ENCODE peak calls at places on chromosomes 16 and 17, in ten cellular contexts. H, T, X, L, Z, B, M, C, F and Y are unnamed samples.

GRCh38 chr16:78882751-78883150 is 717.8 kb downstream of the MAF start:
- DNase-seq in H (no peak), T (no peak), X (no peak), L (no peak), Z (no peak), B (no peak), M (no peak), C (no peak), F (no peak), Y (no peak)

GRCh38 chr16:88672776-88673175 is 9.9 kb upstream of the MVD start:
- DNase-seq in H (no peak), T (no peak), X (no peak), L (no peak), Z (no peak), B (peak; percentile 93), M (no peak), C (no peak), F (no peak), Y (no peak)

GRCh38 chr16:54390095-54390494 is 103.5 kb upstream of the IRX3 start:
- DNase-seq in H (no peak), T (no peak), X (no peak), L (no peak), Z (no peak), B (no peak), M (no peak), C (no peak), F (no peak), Y (no peak)

GRCh38 chr16:22348296-22348695 is 26.1 kb downstream of the CDR2 start:
- DNase-seq in H (no peak), T (no peak), X (no peak), L (no peak), Z (no peak), B (no peak), M (no peak), C (peak; percentile 44), F (no peak), Y (no peak)

GRCh38 chr16:72722552-72722951 is 325.4 kb downstream of the ZFHX3 start:
- DNase-seq in H (no peak), T (no peak), X (no peak), L (no peak), Z (no peak), B (peak; percentile 76), M (no peak), C (no peak), F (no peak), Y (no peak)

GRCh38 chr16:69085032-69085695 is 20.3 kb upstream of the HAS3 start:
- DNase-seq in H (no peak), T (no peak), X (no peak), L (no peak), Z (no peak), B (no peak), M (no peak), C (no peak), F (no peak), Y (no peak)

GRCh38 chr17:13704333-13704732 is 102.6 kb upstream of the HS3ST3A1 start:
- DNase-seq in H (peak; percentile 86), T (no peak), X (no peak), L (no peak), Z (no peak), B (no peak), M (no peak), C (no peak), F (no peak), Y (peak; percentile 26)

GRCh38 chr16:15604460-15605390 is 38.2 kb downstream of the MARF1 start:
- DNase-seq in H (no peak), T (no peak), X (no peak), L (no peak), Z (no peak), B (no peak), M (no peak), C (no peak), F (no peak), Y (no peak)

GRCh38 chr16:67238806-67239470 is 8.3 kb downstream of the FHOD1 start:
- DNase-seq in H (no peak), T (no peak), X (no peak), L (no peak), Z (no peak), B (no peak), M (no peak), C (no peak), F (no peak), Y (no peak)

GRCh38 chr17:7293821-7294613 is 422 bp downstream of the YBX2 start:
- DNase-seq in H (no peak), T (no peak), X (no peak), L (no peak), Z (no peak), B (peak; percentile 91), M (peak; percentile 94), C (no peak), F (no peak), Y (no peak)

GRCh38 chr16:67936124-67936875 is at the start of gene PSMB10:
- DNase-seq in H (peak; percentile 52), T (peak; percentile 34), X (peak; percentile 56), L (peak; percentile 27), Z (peak; percentile 84), B (peak; percentile 63), M (peak; percentile 83), C (no peak), F (peak; percentile 60), Y (no peak)

GRCh38 chr17:71055128-71055527 is 885.8 kb downstream of the KCNJ2 start:
- DNase-seq in H (peak; percentile 92), T (no peak), X (no peak), L (no peak), Z (no peak), B (no peak), M (no peak), C (no peak), F (no peak), Y (no peak)

GRCh38 chr17:4596636-4597380 is 12.5 kb downstream of the SMTNL2 start:
- DNase-seq in H (no peak), T (no peak), X (no peak), L (no peak), Z (no peak), B (no peak), M (no peak), C (no peak), F (no peak), Y (no peak)

GRCh38 chr16:57264950-57265371 is 19.5 kb downstream of the PLLP start:
- DNase-seq in H (no peak), T (peak; percentile 47), X (no peak), L (no peak), Z (no peak), B (no peak), M (peak; percentile 80), C (peak; percentile 54), F (no peak), Y (no peak)

GRCh38 chr17:65039349-65039988 is 17.1 kb downstream of the GNA13 start:
- DNase-seq in H (no peak), T (peak; percentile 75), X (no peak), L (no peak), Z (no peak), B (no peak), M (no peak), C (no peak), F (no peak), Y (no peak)
- H3K4me3 ChIP-seq in H (no peak overlapping the region), T (peak overlapping the region; percentile 10), X (no peak overlapping the region), L (no peak overlapping the region), Z (no peak overlapping the region), B (no peak overlapping the region), M (no peak overlapping the region), C (no peak overlapping the region), F (no peak overlapping the region), Y (no peak overlapping the region)

GRCh38 chr17:63831505-63831904 is 4.0 kb upstream of the FTSJ3 start:
- DNase-seq in H (no peak), T (no peak), X (no peak), L (no peak), Z (no peak), B (no peak), M (no peak), C (no peak), F (no peak), Y (no peak)

GRCh38 chr17:63833026-63833740 is 5.7 kb upstream of the FTSJ3 start:
- DNase-seq in H (no peak), T (no peak), X (no peak), L (no peak), Z (no peak), B (no peak), M (no peak), C (no peak), F (no peak), Y (no peak)

GRCh38 chr17:63832014-63832413 is 4.6 kb upstream of the FTSJ3 start:
- DNase-seq in H (no peak), T (no peak), X (no peak), L (no peak), Z (no peak), B (no peak), M (no peak), C (no peak), F (no peak), Y (no peak)

GRCh38 chr17:63833741-63834373 is 6.4 kb upstream of the FTSJ3 start:
- DNase-seq in H (no peak), T (no peak), X (no peak), L (no peak), Z (no peak), B (no peak), M (no peak), C (no peak), F (no peak), Y (no peak)

GRCh38 chr17:63832455-63832854 is 5.0 kb upstream of the FTSJ3 start:
- DNase-seq in H (no peak), T (no peak), X (no peak), L (no peak), Z (no peak), B (peak; percentile 30), M (no peak), C (no peak), F (no peak), Y (no peak)
- TF ChIP-seq CTCF in H (no peak), T (peak; percentile 15), X (no peak), L (no peak), Z (no peak), B (no peak), M (no peak), C (no peak), F (no peak), Y (no peak)

GRCh38 chr17:82464567-82464929 is 6.0 kb downstream of the NARF start:
- DNase-seq in H (no peak), T (no peak), X (no peak), L (no peak), Z (no peak), B (no peak), M (no peak), C (no peak), F (no peak), Y (no peak)
- H3K36me3 ChIP-seq in H (peaks cover 29% of the 10 kb centered on the region), T (peaks cover 39% of the 10 kb centered on the region), X (no peaks in the 10 kb centered on the region), L (peaks cover 94% of the 10 kb centered on the region), Z (peaks cover 76% of the 10 kb centered on the region), B (peaks cover 12% of the 10 kb centered on the region), M (peaks cover 8% of the 10 kb centered on the region), C (peaks cover 11% of the 10 kb centered on the region), F (no peaks in the 10 kb centered on the region), Y (peaks cover 43% of the 10 kb centered on the region)

DNA sequence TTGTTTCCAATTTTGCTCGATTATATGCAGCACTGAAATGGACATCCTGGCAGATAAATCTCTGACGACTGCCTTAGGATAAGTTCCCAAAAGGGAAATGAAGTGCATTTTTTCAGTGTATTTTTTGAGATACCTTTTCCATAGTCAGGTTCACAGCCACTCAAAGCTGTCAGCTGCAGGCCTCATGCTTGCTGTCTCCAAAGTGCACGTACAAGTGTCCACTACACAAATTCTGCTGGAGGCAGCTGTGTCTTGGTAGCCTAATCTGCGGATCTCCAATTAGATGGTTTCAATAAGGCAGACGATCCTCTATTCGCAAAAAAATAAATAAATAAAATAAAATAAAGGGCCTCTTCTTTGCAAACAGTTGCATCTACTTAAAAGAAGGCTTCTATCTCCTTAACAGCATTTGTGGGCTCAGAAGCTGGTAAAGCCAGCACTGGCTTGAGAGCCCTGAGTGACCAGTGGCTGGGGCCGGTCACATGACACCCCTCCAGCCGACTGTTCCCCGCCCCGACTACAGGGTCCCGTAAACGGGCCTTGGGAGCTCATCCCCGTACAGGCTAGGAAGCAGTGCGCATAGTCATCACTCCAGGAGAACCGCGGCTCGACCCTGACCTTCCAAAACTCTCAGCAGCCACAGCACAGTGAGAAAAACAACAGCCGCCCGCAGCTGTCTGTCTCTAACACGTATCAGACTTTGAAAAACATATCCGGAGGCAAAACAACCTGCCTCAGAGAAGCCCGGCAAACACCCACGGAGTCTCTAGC is 18.8 kb downstream of the RPH3AL start:
- DNase-seq in H (peak; percentile 39), T (no peak), X (peak; percentile 74), L (peak; percentile 72), Z (peak; percentile 82), B (peak; percentile 57), M (peak; percentile 47), C (no peak), F (peak; percentile 96), Y (no peak)
- H3K4me3 ChIP-seq in H (no peak overlapping the region), T (no peak overlapping the region), X (peak overlapping the region; percentile 23), L (peak overlapping the region; percentile 23), Z (peak overlapping the region; percentile 18), B (no peak overlapping the region), M (no peak overlapping the region), C (peak overlapping the region; percentile 26), F (peak overlapping the region; percentile 18), Y (no peak overlapping the region)